ENCODE peak calls at places on chromosomes 13 and 19, in nine cellular contexts. One of them, this sample, is unnamed.

GRCh38 chr13:47632311-47632710 is 368.8 kb downstream of the SUCLA2 start:
- ATAC-seq in activated CD4-positive, alpha-beta T cell treated with anti-CD3 and anti-CD28 coated beads for 36 hours: no peak
- ATAC-seq in pancreas: no peak
- ATAC-seq in aorta: no peak
- ATAC-seq in left cardiac atrium: no peak
- ATAC-seq in GM12878: no peak
- ATAC-seq in Right ventricle myocardium inferior: no peak
- ATAC-seq in effector memory CD8-positive, alpha-beta T cell: no peak
- ATAC-seq in T-helper 17 cell: no peak
- ATAC-seq in this sample: no peak

GRCh38 chr13:50928609-50929274 is 19.2 kb downstream of the RNASEH2B start:
- ATAC-seq in activated CD4-positive, alpha-beta T cell treated with anti-CD3 and anti-CD28 coated beads for 36 hours: no peak
- ATAC-seq in pancreas: no peak
- ATAC-seq in aorta: no peak
- ATAC-seq in left cardiac atrium: no peak
- ATAC-seq in GM12878: no peak
- ATAC-seq in Right ventricle myocardium inferior: peak; percentile 48
- ATAC-seq in effector memory CD8-positive, alpha-beta T cell: no peak
- ATAC-seq in T-helper 17 cell: no peak
- ATAC-seq in this sample: no peak

GRCh38 chr19:10238172-10238783 is 7.1 kb upstream of the S1PR2 start:
- ATAC-seq in activated CD4-positive, alpha-beta T cell treated with anti-CD3 and anti-CD28 coated beads for 36 hours: peak; percentile 28
- ATAC-seq in pancreas: peak; percentile 40
- ATAC-seq in aorta: peak; percentile 69
- ATAC-seq in left cardiac atrium: peak; percentile 66
- ATAC-seq in GM12878: peak; percentile 47
- ATAC-seq in Right ventricle myocardium inferior: peak; percentile 85
- ATAC-seq in effector memory CD8-positive, alpha-beta T cell: no peak
- ATAC-seq in T-helper 17 cell: no peak
- ATAC-seq in this sample: peak; percentile 87

GRCh38 chr13:45356966-45357689 is 16.1 kb upstream of the TPT1 start:
- ATAC-seq in activated CD4-positive, alpha-beta T cell treated with anti-CD3 and anti-CD28 coated beads for 36 hours: peak; percentile 57
- ATAC-seq in pancreas: no peak
- ATAC-seq in aorta: no peak
- ATAC-seq in left cardiac atrium: no peak
- ATAC-seq in GM12878: peak; percentile 27
- ATAC-seq in Right ventricle myocardium inferior: no peak
- ATAC-seq in effector memory CD8-positive, alpha-beta T cell: peak; percentile 27
- ATAC-seq in T-helper 17 cell: no peak
- ATAC-seq in this sample: no peak

GRCh38 chr13:88303157-88303556 is 632.0 kb downstream of the SLITRK5 start:
- ATAC-seq in activated CD4-positive, alpha-beta T cell treated with anti-CD3 and anti-CD28 coated beads for 36 hours: no peak
- ATAC-seq in pancreas: no peak
- ATAC-seq in aorta: no peak
- ATAC-seq in left cardiac atrium: no peak
- ATAC-seq in GM12878: no peak
- ATAC-seq in Right ventricle myocardium inferior: no peak
- ATAC-seq in effector memory CD8-positive, alpha-beta T cell: no peak
- ATAC-seq in T-helper 17 cell: no peak
- ATAC-seq in this sample: no peak

GRCh38 chr19:51729781-51730180 is 6.0 kb upstream of the HAS1 start:
- ATAC-seq in activated CD4-positive, alpha-beta T cell treated with anti-CD3 and anti-CD28 coated beads for 36 hours: no peak
- ATAC-seq in pancreas: no peak
- ATAC-seq in aorta: no peak
- ATAC-seq in left cardiac atrium: peak; percentile 48
- ATAC-seq in GM12878: no peak
- ATAC-seq in Right ventricle myocardium inferior: no peak
- ATAC-seq in effector memory CD8-positive, alpha-beta T cell: no peak
- ATAC-seq in T-helper 17 cell: no peak
- ATAC-seq in this sample: no peak

GRCh38 chr19:7605490-7606222 is 10.0 kb downstream of the CAMSAP3 start:
- ATAC-seq in activated CD4-positive, alpha-beta T cell treated with anti-CD3 and anti-CD28 coated beads for 36 hours: peak; percentile 82
- ATAC-seq in pancreas: peak; percentile 20
- ATAC-seq in aorta: no peak
- ATAC-seq in left cardiac atrium: no peak
- ATAC-seq in GM12878: peak; percentile 77
- ATAC-seq in Right ventricle myocardium inferior: no peak
- ATAC-seq in effector memory CD8-positive, alpha-beta T cell: peak; percentile 48
- ATAC-seq in T-helper 17 cell: peak; percentile 74
- ATAC-seq in this sample: no peak

GRCh38 chr19:47093841-47094240 is 19.7 kb downstream of the ZC3H4 start:
- ATAC-seq in activated CD4-positive, alpha-beta T cell treated with anti-CD3 and anti-CD28 coated beads for 36 hours: peak; percentile 45
- ATAC-seq in pancreas: no peak
- ATAC-seq in aorta: no peak
- ATAC-seq in left cardiac atrium: no peak
- ATAC-seq in GM12878: no peak
- ATAC-seq in Right ventricle myocardium inferior: no peak
- ATAC-seq in effector memory CD8-positive, alpha-beta T cell: peak; percentile 54
- ATAC-seq in T-helper 17 cell: peak; percentile 35
- ATAC-seq in this sample: no peak

GRCh38 chr19:35710784-35711723 is 6.7 kb downstream of the ZBTB32 start:
- ATAC-seq in activated CD4-positive, alpha-beta T cell treated with anti-CD3 and anti-CD28 coated beads for 36 hours: peak; percentile 48
- ATAC-seq in pancreas: no peak
- ATAC-seq in aorta: no peak
- ATAC-seq in left cardiac atrium: no peak
- ATAC-seq in GM12878: peak; percentile 56
- ATAC-seq in Right ventricle myocardium inferior: no peak
- ATAC-seq in effector memory CD8-positive, alpha-beta T cell: peak; percentile 15
- ATAC-seq in T-helper 17 cell: peak; percentile 38
- ATAC-seq in this sample: no peak

GRCh38 chr19:49857834-49858590 is 7.1 kb downstream of the PTOV1 start:
- ATAC-seq in activated CD4-positive, alpha-beta T cell treated with anti-CD3 and anti-CD28 coated beads for 36 hours: no peak
- ATAC-seq in pancreas: no peak
- ATAC-seq in aorta: no peak
- ATAC-seq in left cardiac atrium: no peak
- ATAC-seq in GM12878: no peak
- ATAC-seq in Right ventricle myocardium inferior: no peak
- ATAC-seq in effector memory CD8-positive, alpha-beta T cell: no peak
- ATAC-seq in T-helper 17 cell: no peak
- ATAC-seq in this sample: no peak

GRCh38 chr19:38739440-38740251 is 4.6 kb downstream of the CAPN12 start:
- ATAC-seq in activated CD4-positive, alpha-beta T cell treated with anti-CD3 and anti-CD28 coated beads for 36 hours: no peak
- ATAC-seq in pancreas: no peak
- ATAC-seq in aorta: no peak
- ATAC-seq in left cardiac atrium: no peak
- ATAC-seq in GM12878: no peak
- ATAC-seq in Right ventricle myocardium inferior: no peak
- ATAC-seq in effector memory CD8-positive, alpha-beta T cell: peak; percentile 31
- ATAC-seq in T-helper 17 cell: peak; percentile 18
- ATAC-seq in this sample: no peak

GRCh38 chr13:23634897-23635296 is 64.7 kb downstream of the TNFRSF19 start:
- ATAC-seq in activated CD4-positive, alpha-beta T cell treated with anti-CD3 and anti-CD28 coated beads for 36 hours: no peak
- ATAC-seq in pancreas: no peak
- ATAC-seq in aorta: no peak
- ATAC-seq in left cardiac atrium: no peak
- ATAC-seq in GM12878: no peak
- ATAC-seq in Right ventricle myocardium inferior: no peak
- ATAC-seq in effector memory CD8-positive, alpha-beta T cell: no peak
- ATAC-seq in T-helper 17 cell: no peak
- ATAC-seq in this sample: no peak

GRCh38 chr19:37342753-37343152 is 28.1 kb upstream of the ZNF527 start:
- ATAC-seq in activated CD4-positive, alpha-beta T cell treated with anti-CD3 and anti-CD28 coated beads for 36 hours: no peak
- ATAC-seq in pancreas: no peak
- ATAC-seq in aorta: no peak
- ATAC-seq in left cardiac atrium: no peak
- ATAC-seq in GM12878: no peak
- ATAC-seq in Right ventricle myocardium inferior: peak; percentile 32
- ATAC-seq in effector memory CD8-positive, alpha-beta T cell: no peak
- ATAC-seq in T-helper 17 cell: no peak
- ATAC-seq in this sample: no peak

GRCh38 chr19:39679056-39679790 is 23.5 kb downstream of the LGALS16 start:
- ATAC-seq in activated CD4-positive, alpha-beta T cell treated with anti-CD3 and anti-CD28 coated beads for 36 hours: peak; percentile 81
- ATAC-seq in pancreas: no peak
- ATAC-seq in aorta: peak; percentile 26
- ATAC-seq in left cardiac atrium: peak; percentile 61
- ATAC-seq in GM12878: peak; percentile 86
- ATAC-seq in Right ventricle myocardium inferior: peak; percentile 56
- ATAC-seq in effector memory CD8-positive, alpha-beta T cell: peak; percentile 68
- ATAC-seq in T-helper 17 cell: peak; percentile 70
- ATAC-seq in this sample: no peak

GRCh38 chr19:54172764-54173699 is at the start of gene TMC4:
- ATAC-seq in activated CD4-positive, alpha-beta T cell treated with anti-CD3 and anti-CD28 coated beads for 36 hours: no peak
- ATAC-seq in pancreas: peak; percentile 96
- ATAC-seq in aorta: no peak
- ATAC-seq in left cardiac atrium: peak; percentile 55
- ATAC-seq in GM12878: peak; percentile 40
- ATAC-seq in Right ventricle myocardium inferior: peak; percentile 63
- ATAC-seq in effector memory CD8-positive, alpha-beta T cell: peak; percentile 15
- ATAC-seq in T-helper 17 cell: peak; percentile 25
- ATAC-seq in this sample: no peak

GRCh38 chr19:1135454-1135853 is 31.7 kb downstream of the GPX4 start:
- ATAC-seq in activated CD4-positive, alpha-beta T cell treated with anti-CD3 and anti-CD28 coated beads for 36 hours: no peak
- ATAC-seq in pancreas: no peak
- ATAC-seq in aorta: no peak
- ATAC-seq in left cardiac atrium: no peak
- ATAC-seq in GM12878: no peak
- ATAC-seq in Right ventricle myocardium inferior: no peak
- ATAC-seq in effector memory CD8-positive, alpha-beta T cell: no peak
- ATAC-seq in T-helper 17 cell: no peak
- ATAC-seq in this sample: no peak

GRCh38 chr13:44692173-44692713 is 116.1 kb upstream of the TSC22D1 start:
- ATAC-seq in activated CD4-positive, alpha-beta T cell treated with anti-CD3 and anti-CD28 coated beads for 36 hours: no peak
- ATAC-seq in pancreas: no peak
- ATAC-seq in aorta: no peak
- ATAC-seq in left cardiac atrium: no peak
- ATAC-seq in GM12878: no peak
- ATAC-seq in Right ventricle myocardium inferior: no peak
- ATAC-seq in effector memory CD8-positive, alpha-beta T cell: no peak
- ATAC-seq in T-helper 17 cell: no peak
- ATAC-seq in this sample: no peak

GRCh38 chr19:45391346-45391745 is 13.5 kb downstream of the PPP1R13L start:
- ATAC-seq in activated CD4-positive, alpha-beta T cell treated with anti-CD3 and anti-CD28 coated beads for 36 hours: peak; percentile 47
- ATAC-seq in pancreas: no peak
- ATAC-seq in aorta: no peak
- ATAC-seq in left cardiac atrium: no peak
- ATAC-seq in GM12878: peak; percentile 97
- ATAC-seq in Right ventricle myocardium inferior: no peak
- ATAC-seq in effector memory CD8-positive, alpha-beta T cell: no peak
- ATAC-seq in T-helper 17 cell: no peak
- ATAC-seq in this sample: no peak

GRCh38 chr19:55352040-55352439 is 2.5 kb downstream of the COX6B2 start:
- ATAC-seq in activated CD4-positive, alpha-beta T cell treated with anti-CD3 and anti-CD28 coated beads for 36 hours: no peak
- ATAC-seq in pancreas: no peak
- ATAC-seq in aorta: no peak
- ATAC-seq in left cardiac atrium: no peak
- ATAC-seq in GM12878: no peak
- ATAC-seq in Right ventricle myocardium inferior: no peak
- ATAC-seq in effector memory CD8-positive, alpha-beta T cell: peak; percentile 21
- ATAC-seq in T-helper 17 cell: no peak
- ATAC-seq in this sample: no peak

GRCh38 chr19:50384685-50385535 is 763 bp downstream of the POLD1 start:
- ATAC-seq in activated CD4-positive, alpha-beta T cell treated with anti-CD3 and anti-CD28 coated beads for 36 hours: no peak
- ATAC-seq in pancreas: no peak
- ATAC-seq in aorta: no peak
- ATAC-seq in left cardiac atrium: no peak
- ATAC-seq in GM12878: peak; percentile 7
- ATAC-seq in Right ventricle myocardium inferior: no peak
- ATAC-seq in effector memory CD8-positive, alpha-beta T cell: no peak
- ATAC-seq in T-helper 17 cell: no peak
- ATAC-seq in this sample: no peak

GRCh38 chr19:17210296-17210695 is 4.9 kb upstream of the USE1 start:
- ATAC-seq in activated CD4-positive, alpha-beta T cell treated with anti-CD3 and anti-CD28 coated beads for 36 hours: no peak
- ATAC-seq in pancreas: no peak
- ATAC-seq in aorta: no peak
- ATAC-seq in left cardiac atrium: no peak
- ATAC-seq in GM12878: no peak
- ATAC-seq in Right ventricle myocardium inferior: no peak
- ATAC-seq in effector memory CD8-positive, alpha-beta T cell: no peak
- ATAC-seq in T-helper 17 cell: no peak
- ATAC-seq in this sample: no peak

GRCh38 chr19:3783660-3784584 is 2.3 kb downstream of the MATK start:
- ATAC-seq in activated CD4-positive, alpha-beta T cell treated with anti-CD3 and anti-CD28 coated beads for 36 hours: peak; percentile 65
- ATAC-seq in pancreas: no peak
- ATAC-seq in aorta: no peak
- ATAC-seq in left cardiac atrium: no peak
- ATAC-seq in GM12878: no peak
- ATAC-seq in Right ventricle myocardium inferior: no peak
- ATAC-seq in effector memory CD8-positive, alpha-beta T cell: peak; percentile 50
- ATAC-seq in T-helper 17 cell: peak; percentile 56
- ATAC-seq in this sample: no peak

This sample was measured in gastroesophageal sphincter.